ENCODE peak calls at places on chromosomes 7 and 10, in nine cellular contexts. N, E, A, Z, T, P, G, D and X are unnamed samples.

GRCh38 chr10:69268761-69269416 is 9.4 kb upstream of the HK1 start:
- DNase-seq in N (no peak), E (no peak), A (no peak), Z (no peak), T (no peak), P (no peak), G (no peak), D (no peak), X (no peak)

GRCh38 chr10:45418859-45419672 is 45.0 kb downstream of the ALOX5 start:
- DNase-seq in N (peak), E (no peak), A (no peak), Z (no peak), T (no peak), P (peak), G (peak), D (peak), X (no peak)

GRCh38 chr7:85285502-85285901 is 98.6 kb upstream of the SEMA3D start:
- DNase-seq in N (no peak), E (no peak), A (no peak), Z (no peak), T (no peak), P (no peak), G (no peak), D (no peak), X (no peak)

GRCh38 chr7:151631149-151631967 is 111.7 kb upstream of the RHEB start:
- DNase-seq in N (no peak), E (no peak), A (no peak), Z (peak), T (peak), P (no peak), G (peak), D (no peak), X (no peak)

GRCh38 chr7:156475666-156476065 is 164.9 kb upstream of the RNF32 start:
- DNase-seq in N (no peak), E (no peak), A (no peak), Z (peak), T (peak), P (no peak), G (no peak), D (no peak), X (peak)

GRCh38 chr10:58219875-58220274 is 47.8 kb downstream of the IPMK start:
- DNase-seq in N (no peak), E (no peak), A (no peak), Z (no peak), T (no peak), P (no peak), G (no peak), D (no peak), X (no peak)

GRCh38 chr10:118712930-118713634 is 41.7 kb downstream of the CACUL1 start:
- DNase-seq in N (no peak), E (no peak), A (no peak), Z (no peak), T (no peak), P (no peak), G (no peak), D (no peak), X (no peak)

GRCh38 chr7:27316311-27316710 is 73.7 kb downstream of the EVX1 start:
- DNase-seq in N (no peak), E (no peak), A (no peak), Z (no peak), T (no peak), P (no peak), G (no peak), D (no peak), X (no peak)

GRCh38 chr10:44384601-44385422 is at the start of gene CXCL12:
- DNase-seq in N (peak), E (peak), A (no peak), Z (no peak), T (no peak), P (peak), G (no peak), D (no peak), X (no peak)

GRCh38 chr7:121604627-121605296 is 208.7 kb upstream of the FAM3C start:
- DNase-seq in N (no peak), E (no peak), A (no peak), Z (no peak), T (peak), P (peak), G (no peak), D (no peak), X (no peak)

GRCh38 chr7:151138541-151138910 is 29.0 kb downstream of the GBX1 start:
- DNase-seq in N (peak), E (peak), A (no peak), Z (no peak), T (no peak), P (peak), G (no peak), D (no peak), X (no peak)

GRCh38 chr7:132161231-132161915 is 414.9 kb downstream of the PLXNA4 start:
- DNase-seq in N (no peak), E (no peak), A (no peak), Z (no peak), T (no peak), P (peak), G (no peak), D (no peak), X (no peak)

GRCh38 chr7:7816816-7817536 is 98.6 kb upstream of the RPA3 start:
- DNase-seq in N (no peak), E (no peak), A (no peak), Z (no peak), T (no peak), P (no peak), G (no peak), D (no peak), X (no peak)

GRCh38 chr7:139618482-139619366 is 95.2 kb downstream of the CLEC2L start:
- DNase-seq in N (peak), E (no peak), A (no peak), Z (no peak), T (peak), P (peak), G (peak), D (no peak), X (peak)

GRCh38 chr10:55631071-55631654 is 729.9 kb downstream of the ZWINT start:
- DNase-seq in N (peak), E (peak), A (no peak), Z (no peak), T (peak), P (peak), G (no peak), D (no peak), X (no peak)

GRCh38 chr7:137847418-137848050 is 760 bp upstream of the DGKI start:
- DNase-seq in N (peak), E (peak), A (no peak), Z (no peak), T (no peak), P (no peak), G (no peak), D (no peak), X (no peak)

GRCh38 chr7:142459557-142459963 is 201.7 kb upstream of the PRSS58 start:
- DNase-seq in N (peak), E (no peak), A (no peak), Z (peak), T (peak), P (no peak), G (no peak), D (no peak), X (peak)

GRCh38 chr7:121016976-121017375 is 28.5 kb downstream of the CPED1 start:
- DNase-seq in N (no peak), E (no peak), A (no peak), Z (no peak), T (no peak), P (no peak), G (no peak), D (no peak), X (no peak)

GRCh38 chr7:143255564-143255963 is 7.7 kb upstream of the GSTK1 start:
- DNase-seq in N (no peak), E (no peak), A (no peak), Z (no peak), T (no peak), P (no peak), G (no peak), D (no peak), X (no peak)

GRCh38 chr10:42898037-42898960 is 115.7 kb downstream of the BMS1 start:
- DNase-seq in N (no peak), E (no peak), A (no peak), Z (no peak), T (no peak), P (no peak), G (no peak), D (no peak), X (no peak)